ENCODE peak calls at places on chromosomes 3 and 15, in ten cellular contexts. V, F, L, W, G, Y, Z, K, Q and B are unnamed samples.

GRCh38 chr3:61483997-61484396 is 77.4 kb upstream of the PTPRG start:
- DNase-seq in Y (no peak), G (no peak), W (no peak), L (no peak), K (no peak), Z (no peak), V (no peak), Q (no peak), F (no peak), B (no peak)

GRCh38 chr3:65483475-65483874 is 555.2 kb downstream of the MAGI1 start:
- DNase-seq in K (no peak), L (no peak), G (no peak), V (no peak), Z (no peak), Y (no peak), W (peak), Q (peak), F (no peak), B (peak)

GRCh38 chr15:35936284-35936683 is 390.3 kb upstream of the DPH6 start:
- DNase-seq in Y (no peak), L (no peak), Z (no peak), W (no peak), G (no peak), K (no peak), Q (no peak), V (no peak), F (no peak), B (no peak)

GRCh38 chr3:64489361-64490044 is 198.3 kb downstream of the ADAMTS9 start:
- DNase-seq in Y (no peak), F (no peak), K (no peak), L (no peak), W (peak), Z (no peak), Q (peak), G (no peak), V (peak), B (no peak)

GRCh38 chr3:135762188-135762853 is 203.2 kb upstream of the PPP2R3A start:
- DNase-seq in F (no peak), Z (no peak), K (no peak), V (no peak), Y (peak), L (no peak), G (no peak), Q (no peak), W (peak), B (no peak)

GRCh38 chr15:94298359-94298758 is 67.0 kb downstream of the MCTP2 start:
- DNase-seq in L (no peak), Y (peak), V (no peak), Q (no peak), G (no peak), F (no peak), Z (no peak), K (no peak), W (no peak), B (no peak)

GRCh38 chr15:84817461-84818081 is 415 bp downstream of the ALPK3 start:
- DNase-seq in V (peak), F (no peak), Q (no peak), Z (no peak), K (no peak), Y (no peak), W (peak), G (no peak), L (no peak), B (no peak)

GRCh38 chr3:100277255-100277800 is 16.5 kb downstream of the TBC1D23 start:
- DNase-seq in Q (no peak), G (no peak), Z (no peak), Y (no peak), L (peak), V (no peak), W (no peak), K (no peak), F (no peak), B (no peak)

GRCh38 chr15:96138985-96139384 is 191.5 kb upstream of the NR2F2 start:
- DNase-seq in K (no peak), F (no peak), Z (no peak), Q (no peak), L (no peak), W (no peak), V (no peak), Y (no peak), G (no peak), B (no peak)

GRCh38 chr3:42531470-42531869 is 29.0 kb downstream of the VIPR1 start:
- DNase-seq in V (no peak), L (no peak), Z (no peak), F (no peak), G (no peak), W (no peak), Y (no peak), K (no peak), Q (no peak), B (no peak)

GRCh38 chr15:28125673-28126651 is 26.8 kb upstream of the OCA2 start:
- DNase-seq in W (peak), G (peak), F (peak), Q (no peak), L (peak), Z (peak), Y (peak), V (no peak), K (peak), B (no peak)

GRCh38 chr15:94094310-94094709 is 137.1 kb upstream of the MCTP2 start:
- DNase-seq in G (no peak), Z (no peak), K (no peak), Y (no peak), F (no peak), L (no peak), V (no peak), W (no peak), Q (no peak), B (no peak)

GRCh38 chr15:61327019-61327631 is 98.0 kb upstream of the RORA start:
- DNase-seq in Q (no peak), V (no peak), L (no peak), K (no peak), W (no peak), F (no peak), Y (peak), G (no peak), Z (no peak), B (no peak)

GRCh38 chr3:144859057-144859626 is 887.5 kb downstream of the DIPK2A start:
- DNase-seq in V (peak), W (peak), Z (no peak), Q (no peak), Y (no peak), G (no peak), K (no peak), F (no peak), L (no peak), B (no peak)

GRCh38 chr3:88057650-88058321 is 1.0 kb downstream of the CGGBP1 start:
- DNase-seq in W (no peak), G (no peak), K (peak), V (no peak), Z (no peak), F (no peak), L (no peak), Q (no peak), Y (no peak), B (no peak)

GRCh38 chr3:185250247-185250646 is 3.6 kb downstream of the EHHADH start:
- DNase-seq in Z (no peak), Q (no peak), Y (no peak), L (no peak), V (no peak), F (no peak), W (no peak), K (no peak), G (no peak), B (no peak)

GRCh38 chr3:197029511-197030167 is at the start of gene MELTF:
- DNase-seq in Y (peak), K (peak), G (peak), V (peak), W (peak), F (peak), L (peak), Z (no peak), Q (peak), B (peak)

GRCh38 chr3:20054549-20054987 is 14.3 kb downstream of the KAT2B start:
- DNase-seq in F (peak), Z (no peak), Q (peak), K (peak), L (peak), Y (peak), W (no peak), G (peak), V (no peak), B (no peak)

GRCh38 chr3:190366145-190366544 is 21.8 kb upstream of the CLDN16 start:
- DNase-seq in L (no peak), K (no peak), Q (no peak), V (no peak), Y (peak), G (no peak), F (peak), Z (no peak), W (no peak), B (no peak)

GRCh38 chr3:99579246-99579645 is 59.1 kb upstream of the COL8A1 start:
- DNase-seq in W (no peak), G (no peak), V (no peak), Y (peak), F (peak), K (no peak), Z (no peak), L (peak), Q (no peak), B (no peak)

GRCh38 chr3:171770689-171771620 is 39.3 kb downstream of the PLD1 start:
- DNase-seq in Z (no peak), G (peak), Q (no peak), W (peak), F (peak), Y (peak), L (peak), K (peak), V (peak), B (no peak)

GRCh38 chr3:133890972-133891644 is 4.6 kb downstream of the RAB6B start:
- DNase-seq in L (no peak), V (no peak), K (no peak), W (no peak), Y (no peak), G (no peak), Z (no peak), Q (no peak), F (no peak), B (no peak)

GRCh38 chr15:57806003-57806402 is 99.5 kb downstream of the POLR2M start:
- DNase-seq in W (no peak), V (no peak), Q (no peak), Z (no peak), L (no peak), K (no peak), Y (no peak), G (no peak), F (no peak), B (no peak)

GRCh38 chr15:64193971-64194370 is 31.1 kb upstream of the PPIB start:
- DNase-seq in Q (no peak), Y (no peak), W (no peak), G (no peak), Z (no peak), K (no peak), F (no peak), L (no peak), V (no peak), B (no peak)

GRCh38 chr3:46811615-46812236 is 51.5 kb downstream of the MYL3 start:
- DNase-seq in V (peak), Z (no peak), W (peak), K (no peak), G (no peak), L (no peak), Q (no peak), Y (no peak), F (no peak), B (no peak)

GRCh38 chr3:124174910-124175874 is 183.3 kb upstream of the ROPN1 start:
- DNase-seq in V (no peak), Z (no peak), G (no peak), Y (no peak), W (no peak), L (no peak), Q (no peak), F (no peak), K (no peak), B (no peak)

GRCh38 chr3:197516517-197516889 is 39.3 kb downstream of the BDH1 start:
- DNase-seq in F (peak), G (peak), W (no peak), K (no peak), Q (no peak), Y (peak), L (peak), Z (peak), V (no peak), B (no peak)

GRCh38 chr3:145058483-145058882 is 1086.9 kb downstream of the DIPK2A start:
- DNase-seq in Q (no peak), W (no peak), Y (no peak), K (no peak), V (no peak), F (no peak), Z (no peak), G (no peak), L (no peak), B (no peak)

GRCh38 chr3:9108876-9109569 is 140.4 kb downstream of the SRGAP3 start:
- DNase-seq in K (no peak), V (no peak), G (no peak), W (no peak), F (no peak), L (no peak), Z (no peak), Q (no peak), Y (no peak), B (no peak)

GRCh38 chr3:179332240-179332639 is 9.4 kb downstream of the ZNF639 start:
- DNase-seq in L (no peak), K (no peak), V (no peak), Q (no peak), W (no peak), Z (no peak), F (no peak), Y (no peak), G (no peak), B (no peak)

GRCh38 chr3:179046497-179047353 is 24.9 kb downstream of the ZMAT3 start:
- DNase-seq in V (no peak), G (no peak), Q (no peak), Y (peak), L (no peak), K (peak), Z (no peak), F (no peak), W (no peak), B (no peak)

GRCh38 chr3:58411036-58411435 is 22.6 kb downstream of the PDHB start:
- DNase-seq in Z (no peak), Q (no peak), V (no peak), G (no peak), Y (no peak), L (no peak), F (no peak), W (no peak), K (no peak), B (no peak)

GRCh38 chr15:43769584-43770228 is 7.1 kb downstream of the ELL3 start:
- DNase-seq in L (peak), F (peak), K (peak), Q (peak), Z (no peak), Y (peak), G (peak), W (peak), V (peak), B (peak)

GRCh38 chr3:79419222-79419621 is 348.6 kb downstream of the ROBO1 start:
- DNase-seq in Y (no peak), Q (no peak), L (no peak), K (no peak), V (no peak), G (no peak), W (no peak), F (no peak), Z (no peak), B (no peak)

GRCh38 chr3:87260270-87260669 is 16.1 kb downstream of the POU1F1 start:
- DNase-seq in Y (peak), Z (no peak), G (peak), F (peak), V (peak), K (peak), Q (no peak), L (peak), W (peak), B (no peak)

GRCh38 chr15:60972866-60973265 is 256.2 kb downstream of the RORA start:
- DNase-seq in Z (no peak), L (no peak), G (no peak), V (no peak), K (no peak), W (no peak), Y (peak), F (no peak), Q (no peak), B (no peak)

GRCh38 chr3:170764017-170764416 is 106.0 kb downstream of the RPL22L1 start:
- DNase-seq in G (no peak), Y (no peak), K (no peak), V (no peak), Z (no peak), F (no peak), L (no peak), W (no peak), Q (no peak), B (no peak)